ENCODE peak calls at places on chromosomes 6 and 20, in four cellular contexts. J is mesendoderm, T is dorsolateral prefrontal cortex, Y is activated B cell treated with CpG ODN at 0.5 μM for 24 hours. N is an unnamed sample.

GRCh38 chr6:33276864-33277662 is at the start of gene B3GALT4:
- DNase-seq in Y (peak), J (peak), T (peak), N (peak)

GRCh38 chr20:58851221-58851968 is 693 bp upstream of the GNAS-AS1 start:
- DNase-seq in T (no peak), J (no peak), Y (peak), N (no peak)

GRCh38 chr6:74087898-74088297 is 391.9 kb downstream of the CD109 start:
- DNase-seq in Y (no peak), J (peak), T (no peak), N (no peak)

GRCh38 chr20:24616258-24617079 is 147.0 kb downstream of the SYNDIG1 start:
- DNase-seq in Y (no peak), J (no peak), T (no peak), N (no peak)

GRCh38 chr6:143555071-143555492 is 43.6 kb upstream of the FUCA2 start:
- DNase-seq in J (no peak), Y (no peak), T (no peak), N (no peak)

GRCh38 chr6:30386166-30386565 is 41.2 kb downstream of the RPP21 start:
- DNase-seq in Y (no peak), J (no peak), T (no peak), N (no peak)

GRCh38 chr6:51559059-51559458 is 528.4 kb downstream of the PKHD1 start:
- DNase-seq in T (no peak), Y (no peak), J (peak), N (no peak)

GRCh38 chr20:31368301-31368700 is at the start of gene DEFB118:
- DNase-seq in Y (no peak), T (no peak), J (no peak), N (no peak)

GRCh38 chr6:82959385-82959941 is 106.2 kb downstream of the UBE3D start:
- DNase-seq in Y (no peak), J (peak), T (no peak), N (no peak)

GRCh38 chr20:9156529-9157280 is 87.8 kb downstream of the PLCB4 start:
- DNase-seq in Y (no peak), T (no peak), J (no peak), N (no peak)

GRCh38 chr6:41157323-41157722 is 3.2 kb upstream of the TREML1 start:
- DNase-seq in T (no peak), J (no peak), Y (no peak), N (no peak)

GRCh38 chr6:72084992-72085569 is 198.7 kb downstream of the RIMS1 start:
- DNase-seq in J (peak), Y (no peak), T (no peak), N (no peak)

GRCh38 chr20:33846291-33846916 is 35.3 kb downstream of the CHMP4B start:
- DNase-seq in Y (no peak), J (no peak), T (no peak), N (no peak)

GRCh38 chr20:58032599-58032998 is 195.9 kb downstream of the ANKRD60 start:
- DNase-seq in T (no peak), J (no peak), Y (no peak), N (no peak)

GRCh38 chr20:47821481-47822100 is 36.3 kb upstream of the SULF2 start:
- DNase-seq in J (peak), T (no peak), Y (no peak), N (no peak)

GRCh38 chr6:148451690-148452089 is 109.1 kb downstream of the SASH1 start:
- DNase-seq in J (no peak), T (no peak), Y (no peak), N (no peak)

GRCh38 chr20:49228676-49229075 is 9.5 kb downstream of the DDX27 start:
- DNase-seq in J (no peak), T (no peak), Y (no peak), N (no peak)

GRCh38 chr6:20998748-20999448 is 464.6 kb downstream of the CDKAL1 start:
- DNase-seq in J (no peak), T (no peak), Y (no peak), N (no peak)

GRCh38 chr6:142760152-142760551 is 184.8 kb downstream of the HIVEP2 start:
- DNase-seq in T (no peak), J (no peak), Y (no peak), N (no peak)

GRCh38 chr6:32972353-32973143 is 4.2 kb downstream of the BRD2 start:
- DNase-seq in Y (peak), T (no peak), J (no peak), N (no peak)

GRCh38 chr6:128598561-128598960 is 78.2 kb upstream of the PTPRK start:
- DNase-seq in J (peak), Y (no peak), T (no peak), N (no peak)

GRCh38 chr6:136599324-136600011 is 49.2 kb upstream of the MAP7 start:
- DNase-seq in T (no peak), J (no peak), Y (no peak), N (no peak)

GRCh38 chr20:17914957-17915356 is 53.6 kb downstream of the SNX5 start:
- DNase-seq in J (no peak), Y (no peak), T (no peak), N (no peak)

GRCh38 chr6:44504321-44504761 is 116.8 kb downstream of the CDC5L start:
- DNase-seq in Y (no peak), T (no peak), J (no peak), N (no peak)